ENCODE peak calls at places on chromosomes 2 and 18, in seven cellular contexts. W, Z, G, N, K, F and P are unnamed samples. For H3K36me3, the result is how much of the 10 kb centered on the place peaks cover.

GRCh38 chr2:204479557-204479956 is 65.7 kb upstream of the PARD3B start:
- DNase-seq in K (no peak), W (no peak), F (peak), G (no peak), N (peak), Z (no peak), P (peak)

GRCh38 chr2:71454221-71455010 is 1.1 kb downstream of the DYSF start:
- DNase-seq in N (no peak), F (no peak), Z (no peak), G (no peak), K (peak), W (no peak), P (no peak)

GRCh38 chr2:112588611-112589045 is 4.2 kb downstream of the CHCHD5 start:
- DNase-seq in W (no peak), N (no peak), F (no peak), K (no peak), G (no peak), Z (no peak), P (no peak)

GRCh38 chr2:169365093-169365483 is 2.8 kb upstream of the LRP2 start:
- DNase-seq in F (no peak), G (no peak), Z (no peak), W (no peak), N (no peak), K (no peak), P (no peak)

GRCh38 chr2:86347401-86347800 is 10.0 kb upstream of the REEP1 start:
- DNase-seq in Z (no peak), K (no peak), G (no peak), N (no peak), W (no peak), F (no peak), P (no peak)

GRCh38 chr18:59823611-59824195 is 76.1 kb upstream of the PMAIP1 start:
- DNase-seq in G (no peak), N (peak), F (peak), K (peak), Z (peak), W (peak), P (peak)

GRCh38 chr18:31042391-31043181 is at the start of gene DSC3:
- DNase-seq in G (peak), F (no peak), W (peak), Z (peak), N (no peak), K (no peak), P (peak)

GRCh38 chr18:51070545-51070944 is 40.5 kb downstream of the SMAD4 start:
- DNase-seq in W (no peak), N (no peak), Z (peak), G (no peak), K (no peak), F (peak), P (peak)

GRCh38 chr2:134020608-134021007 is 233.3 kb upstream of the MGAT5 start:
- DNase-seq in G (no peak), K (no peak), F (no peak), Z (no peak), W (no peak), N (no peak), P (no peak)

GRCh38 chr2:105774781-105775337 is 30.1 kb downstream of the NCK2 start:
- DNase-seq in K (no peak), W (no peak), F (no peak), N (no peak), G (no peak), Z (no peak), P (no peak)

GRCh38 chr18:36334798-36335197 is 37.3 kb downstream of the FHOD3 start:
- DNase-seq in N (no peak), Z (no peak), G (no peak), W (no peak), K (no peak), F (no peak), P (no peak)

GRCh38 chr18:21255211-21255610 is 13.2 kb downstream of the GREB1L start:
- DNase-seq in W (no peak), K (no peak), G (no peak), Z (no peak), F (no peak), N (no peak), P (no peak)

GRCh38 chr2:75592028-75592427 is 31.3 kb upstream of the EVA1A start:
- DNase-seq in Z (peak), K (no peak), W (no peak), F (peak), G (no peak), N (peak), P (peak)

GRCh38 chr2:197628043-197628500 is 47.3 kb downstream of the RFTN2 start:
- DNase-seq in N (peak), G (no peak), Z (peak), W (no peak), F (peak), K (no peak), P (no peak)

GRCh38 chr2:177597759-177598158 is 205.2 kb downstream of the AGPS start:
- DNase-seq in K (no peak), G (no peak), W (no peak), Z (no peak), N (peak), F (peak), P (no peak)

GRCh38 chr18:23986610-23987359 is 27.8 kb upstream of the TTC39C start:
- DNase-seq in N (no peak), Z (no peak), F (no peak), W (no peak), K (no peak), G (no peak), P (no peak)

GRCh38 chr18:24173997-24174396 is 35.1 kb downstream of the CABYR start:
- DNase-seq in F (no peak), K (no peak), G (no peak), W (no peak), Z (no peak), N (no peak), P (no peak)

GRCh38 chr2:113156278-113157107 is 17.3 kb upstream of the PSD4 start:
- DNase-seq in N (no peak), K (no peak), G (no peak), Z (no peak), F (no peak), W (no peak), P (no peak)

GRCh38 chr2:126909366-126909765 is 10.7 kb downstream of the TEX51 start:
- DNase-seq in N (no peak), K (no peak), F (no peak), Z (no peak), W (no peak), G (no peak), P (no peak)

GRCh38 chr2:217934321-217935131 is 68.3 kb downstream of the TNS1 start:
- DNase-seq in W (peak), G (peak), Z (peak), K (peak), N (peak), F (peak), P (peak)

GRCh38 chr2:112065966-112066365 is 10.9 kb downstream of the TMEM87B start:
- DNase-seq in K (no peak), Z (peak), W (no peak), G (no peak), F (peak), N (peak), P (peak)

GRCh38 chr18:78686976-78687685 is 292.5 kb upstream of the SALL3 start:
- DNase-seq in G (no peak), F (no peak), Z (no peak), N (no peak), K (no peak), W (no peak), P (no peak)

GRCh38 chr2:38109732-38110181 is 33.8 kb upstream of the CYP1B1 start:
- DNase-seq in W (no peak), F (peak), Z (peak), N (no peak), K (no peak), G (no peak), P (peak)

GRCh38 chr2:135052997-135053474 is 944 bp downstream of the RAB3GAP1 start:
- DNase-seq in G (no peak), F (peak), N (peak), Z (peak), K (no peak), W (no peak), P (no peak)

GRCh38 chr2:70686577-70687460 is 81.2 kb downstream of the ADD2 start:
- DNase-seq in W (no peak), N (no peak), F (peak), Z (peak), G (no peak), K (no peak), P (peak)

GRCh38 chr2:84223191-84223590 is 235.9 kb downstream of the SUCLG1 start:
- DNase-seq in K (no peak), W (no peak), G (no peak), F (no peak), Z (peak), N (no peak), P (peak)

GRCh38 chr2:223562078-223562477 is 40.1 kb downstream of the SCG2 start:
- DNase-seq in G (no peak), Z (peak), F (no peak), N (no peak), W (no peak), K (no peak), P (no peak)

GRCh38 chr2:176088048-176088936 is 4.2 kb upstream of the HOXD13 start:
- DNase-seq in W (peak), N (peak), K (peak), F (peak), G (peak), Z (peak), P (peak)

GRCh38 chr2:232568161-232568560 is 17.7 kb downstream of the EIF4E2 start:
- DNase-seq in W (no peak), G (no peak), Z (peak), K (no peak), N (no peak), F (peak), P (peak)

GRCh38 chr2:188181439-188181838 is 110.2 kb upstream of the GULP1 start:
- DNase-seq in G (no peak), W (no peak), Z (peak), F (no peak), K (no peak), N (no peak), P (no peak)

GRCh38 chr2:23042176-23042909 is 342.6 kb upstream of the KLHL29 start:
- DNase-seq in W (no peak), Z (no peak), G (no peak), N (no peak), K (peak), F (peak), P (no peak)

GRCh38 chr2:152460567-152460966 is 125.6 kb downstream of the FMNL2 start:
- DNase-seq in N (no peak), K (no peak), Z (no peak), F (no peak), W (no peak), G (no peak), P (no peak)

GRCh38 chr2:63649829-63650228 is 61.1 kb downstream of the MDH1 start:
- DNase-seq in Z (no peak), W (no peak), K (peak), F (no peak), N (no peak), G (no peak), P (no peak)

GRCh38 chr2:188600536-188601210 is 309.0 kb downstream of the GULP1 start:
- DNase-seq in K (no peak), F (peak), W (no peak), G (no peak), Z (no peak), N (no peak), P (peak)

GRCh38 chr2:229408356-229408755 is 137.3 kb upstream of the PID1 start:
- DNase-seq in G (no peak), F (peak), N (peak), K (peak), W (peak), Z (peak), P (peak)

GRCh38 chr2:100182494-100183355 is 40.3 kb upstream of the AFF3 start:
- DNase-seq in Z (no peak), G (no peak), F (peak), N (no peak), K (no peak), W (no peak), P (no peak)

GRCh38 chr2:10342245-10342951 is 39.7 kb downstream of the HPCAL1 start:
- DNase-seq in G (peak), W (no peak), K (no peak), N (no peak), F (peak), Z (no peak), P (no peak)

GRCh38 chr2:219230201-219230540 is 565 bp downstream of the ANKZF1 start:
- DNase-seq in G (peak), F (peak), W (peak), N (no peak), K (no peak), Z (peak), P (peak)

GRCh38 chr2:113283704-113284284 is 5.1 kb upstream of the PAX8 start:
- DNase-seq in F (peak), W (peak), Z (peak), K (peak), N (peak), G (peak), P (peak)

GRCh38 chr2:2694751-2695150 is 363.7 kb upstream of the MYT1L start:
- DNase-seq in F (no peak), N (no peak), G (no peak), W (no peak), K (no peak), Z (no peak), P (no peak)
- H3K36me3 ChIP-seq in F (under half), N (under half), G (under half), W (under half), K (under half), Z (under half), P (under half)

GRCh38 chr18:9947248-9947647 is 33.4 kb downstream of the VAPA start:
- DNase-seq in G (no peak), Z (peak), F (peak), W (no peak), N (no peak), K (no peak), P (no peak)
- H3K36me3 ChIP-seq in G (under half), Z (under half), F (under half), W (under half), N (under half), K (half or more), P (under half)

GRCh38 chr2:55616509-55617159 is 788 bp downstream of the PPP4R3B start:
- DNase-seq in Z (peak), K (no peak), W (peak), G (no peak), N (peak), F (peak), P (peak)
- H3K36me3 ChIP-seq in Z (under half), K (under half), W (under half), G (under half), N (under half), F (under half), P (under half)

GRCh38 chr18:12076424-12077140 is 17.1 kb upstream of the ANKRD62 start:
- DNase-seq in K (no peak), Z (peak), F (peak), N (no peak), W (no peak), G (peak), P (peak)
- H3K36me3 ChIP-seq in K (under half), Z (under half), F (under half), N (under half), W (under half), G (under half), P (under half)

GRCh38 chr2:96867756-96868554 is 1.9 kb downstream of the SEMA4C start:
- DNase-seq in N (no peak), G (no peak), K (no peak), F (peak), Z (peak), W (no peak), P (no peak)
- H3K36me3 ChIP-seq in N (under half), G (under half), K (under half), F (under half), Z (under half), W (under half), P (under half)

DNA sequence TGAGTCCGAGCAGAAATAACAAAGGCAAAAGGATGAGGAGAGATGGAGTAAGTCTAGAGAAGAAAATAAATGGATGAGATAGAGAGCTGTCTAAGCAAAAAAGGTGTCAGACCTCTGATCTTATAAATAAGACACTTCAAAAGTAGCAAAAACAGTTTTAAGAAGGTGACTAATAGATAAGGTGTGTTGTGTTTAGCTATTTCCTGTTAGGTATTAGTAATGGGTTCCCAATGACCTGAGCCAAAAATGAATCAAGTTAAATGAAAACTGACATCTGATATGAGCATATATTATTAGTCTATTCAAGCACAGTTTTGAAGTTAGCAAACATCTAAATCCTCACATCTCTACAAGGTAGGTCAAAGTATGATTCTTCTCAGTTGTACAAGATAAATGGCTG is 10.6 kb downstream of the SUPT7L start:
- DNase-seq in Z (peak), W (no peak), F (no peak), K (no peak), N (no peak), G (no peak), P (no peak)
- H3K36me3 ChIP-seq in Z (under half), W (half or more), F (half or more), K (half or more), N (under half), G (under half), P (under half)

GRCh38 chr2:31511376-31511775 is 69.4 kb downstream of the SRD5A2 start:
- DNase-seq in F (peak), W (no peak), K (no peak), G (no peak), Z (no peak), N (no peak), P (no peak)
- H3K36me3 ChIP-seq in F (under half), W (under half), K (under half), G (under half), Z (under half), N (under half), P (under half)

GRCh38 chr18:79914614-79915160 is 36.8 kb downstream of the SLC66A2 start:
- DNase-seq in N (no peak), G (no peak), W (no peak), F (no peak), Z (no peak), K (no peak), P (no peak)
- H3K36me3 ChIP-seq in N (under half), G (under half), W (under half), F (under half), Z (under half), K (half or more), P (under half)

GRCh38 chr2:128043041-128043440 is 15.2 kb upstream of the SAP130 start:
- DNase-seq in K (no peak), Z (no peak), W (no peak), G (no peak), N (no peak), F (no peak), P (no peak)
- H3K36me3 ChIP-seq in K (under half), Z (under half), W (under half), G (under half), N (under half), F (under half), P (under half)